ENCODE peak calls at places on chromosomes 5 and 9, in ten cellular contexts. W is astrocyte of the spinal cord, T is GM23338, V is A673, F is fibroblast of lung, Y is Panc1, Z is breast epithelium, H is body of pancreas, S is heart right ventricle, X is fibroblast of villous mesenchyme. K is an unnamed sample.

GRCh38 chr5:159951834-159952233 is 35.6 kb downstream of the ADRA1B start:
- DNase-seq in Y (no peak), Z (no peak), W (no peak), V (no peak), H (no peak), F (no peak), T (no peak), S (no peak), X (no peak), K (no peak)

GRCh38 chr5:1106385-1107166 is 5.3 kb downstream of the SLC12A7 start:
- DNase-seq in Y (no peak), F (no peak), W (no peak), V (no peak), T (no peak), Z (no peak), X (no peak), S (no peak), H (no peak), K (no peak)

GRCh38 chr9:77899679-77900354 is 131.8 kb downstream of the GNAQ start:
- DNase-seq in Z (no peak), T (no peak), X (peak), H (no peak), F (peak), W (peak), S (no peak), Y (no peak), V (no peak), K (no peak)

GRCh38 chr9:12785251-12785880 is 10.5 kb downstream of the LURAP1L start:
- DNase-seq in F (peak), V (no peak), W (peak), Y (no peak), S (no peak), Z (no peak), T (no peak), H (peak), X (peak), K (no peak)

GRCh38 chr5:142883025-142883424 is 112.8 kb downstream of the ARHGAP26 start:
- DNase-seq in Z (no peak), S (peak), F (peak), H (peak), W (no peak), X (peak), T (no peak), Y (no peak), V (no peak), K (no peak)

GRCh38 chr9:81686614-81687520 is 2.5 kb downstream of the TLE1 start:
- DNase-seq in T (peak), X (peak), F (peak), Y (no peak), W (peak), V (peak), Z (peak), H (peak), S (peak), K (peak)

GRCh38 chr5:132489051-132489770 is 1.4 kb downstream of the IRF1 start:
- DNase-seq in H (no peak), W (no peak), V (no peak), X (no peak), T (no peak), F (no peak), Y (no peak), S (no peak), Z (no peak), K (no peak)

GRCh38 chr9:124008307-124008854 is 3.2 kb upstream of the LHX2 start:
- DNase-seq in Y (no peak), Z (no peak), V (no peak), T (peak), W (no peak), H (no peak), X (no peak), F (no peak), S (no peak), K (peak)

GRCh38 chr9:127109212-127109711 is 13.2 kb downstream of the ANGPTL2 start:
- DNase-seq in H (no peak), Y (no peak), T (no peak), S (no peak), X (no peak), W (no peak), V (no peak), F (no peak), Z (no peak), K (no peak)

GRCh38 chr5:91170266-91170665 is 212.9 kb downstream of the ARRDC3 start:
- DNase-seq in W (peak), Y (no peak), X (peak), V (peak), S (no peak), F (peak), T (no peak), Z (no peak), H (no peak), K (no peak)

GRCh38 chr9:37037137-37037743 is 3.2 kb upstream of the PAX5 start:
- DNase-seq in W (no peak), X (no peak), Y (no peak), S (no peak), T (peak), F (peak), V (no peak), H (no peak), Z (no peak), K (no peak)

DNA sequence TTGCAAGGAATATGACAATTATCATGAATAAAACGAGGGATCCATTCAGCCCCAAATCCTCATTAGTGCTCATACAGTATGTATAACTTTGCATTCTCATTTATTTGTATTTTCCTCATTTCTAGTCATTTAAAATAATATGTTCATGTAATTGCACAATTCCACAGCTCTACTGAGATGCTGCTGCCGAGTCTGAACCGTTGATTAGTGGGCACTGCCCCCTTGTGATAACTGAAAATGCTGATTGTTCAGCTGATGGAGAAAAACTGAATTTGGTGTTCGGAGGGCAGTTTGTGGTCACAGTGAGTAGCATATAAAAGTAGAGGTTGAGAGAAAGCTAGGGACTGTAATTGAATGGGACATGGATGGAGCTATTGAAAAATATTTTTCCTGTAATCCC is 12.2 kb upstream of the GPR151 start:
- DNase-seq in W (no peak), Y (no peak), V (peak), T (no peak), H (no peak), S (no peak), F (peak), Z (no peak), X (peak), K (no peak)
- TF ChIP-seq CTCF in W (no peak), Y (peak), V (peak), T (peak), H (no peak), S (no peak), F (no peak), Z (no peak), X (peak), K (no peak)

GRCh38 chr5:97044057-97044456 is 98.4 kb downstream of the LIX1 start:
- DNase-seq in F (peak), H (peak), Y (peak), V (peak), X (peak), W (no peak), S (peak), T (peak), Z (no peak), K (no peak)
- TF ChIP-seq CTCF in F (peak), H (peak), Y (peak), V (peak), X (peak), W (peak), S (peak), T (peak), Z (no peak), K (no peak)

DNA sequence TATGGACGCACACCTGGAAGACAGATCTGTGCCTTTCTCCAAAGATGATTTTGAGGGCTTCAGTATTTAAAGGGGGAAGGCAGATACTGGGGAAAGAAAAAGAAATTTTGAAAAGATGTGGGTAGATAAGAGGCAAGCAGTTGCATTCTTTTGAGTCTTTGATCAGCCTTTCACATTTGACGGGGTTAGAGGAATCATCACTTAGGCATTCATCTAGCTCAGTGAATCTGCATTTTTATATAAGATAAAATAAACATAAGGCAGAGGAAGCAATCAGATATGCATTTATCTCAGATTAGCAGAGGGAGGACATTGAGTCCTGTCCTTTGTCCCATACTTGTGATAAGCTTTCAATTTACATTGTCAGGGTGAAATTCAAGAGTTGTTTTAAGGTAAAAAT is 243.4 kb upstream of the RAI14 start:
- DNase-seq in S (no peak), W (peak), X (peak), H (no peak), Y (no peak), T (peak), F (peak), Z (no peak), V (no peak), K (no peak)
- TF ChIP-seq CTCF in S (no peak), W (no peak), X (no peak), H (no peak), Y (no peak), T (no peak), F (no peak), Z (no peak), V (no peak), K (no peak)

DNA sequence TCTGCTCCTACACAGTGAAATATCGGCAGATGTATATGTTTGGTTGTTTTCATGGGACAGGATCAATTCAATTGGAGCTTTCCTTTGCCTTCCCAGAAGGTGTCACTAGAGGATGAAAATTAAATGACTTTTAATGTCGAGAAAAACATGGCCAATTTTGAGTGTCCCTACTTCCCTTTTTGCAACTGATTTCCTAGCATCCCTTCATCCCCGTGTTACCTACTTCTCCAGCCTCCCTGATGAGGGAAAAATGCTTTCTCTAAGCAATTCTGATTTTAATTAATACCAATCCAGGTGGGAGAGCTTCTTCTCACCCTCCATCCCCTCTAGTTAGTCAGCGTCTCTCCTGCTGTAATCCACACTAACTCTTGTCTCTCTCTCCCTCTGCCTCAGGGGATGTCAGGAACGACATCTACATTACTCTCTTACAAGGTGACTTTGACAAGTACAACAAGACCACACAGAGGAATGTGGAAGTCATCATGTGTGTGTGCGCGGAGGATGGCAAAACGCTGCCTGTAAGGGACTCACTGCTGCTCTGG is 64.9 kb downstream of the DOCK2 start:
- DNase-seq in V (peak), T (peak), H (no peak), Z (no peak), Y (no peak), X (peak), W (peak), F (peak), S (no peak), K (no peak)
- TF ChIP-seq CTCF in V (peak), T (peak), H (peak), Z (no peak), Y (peak), X (peak), W (peak), F (peak), S (peak), K (peak)